ENCODE peak calls at places on chromosomes 11 and 22, in five cellular contexts. J is PC-3, V is left ventricle myocardium inferior, H is cardiac muscle cell, B is heart right ventricle. X is an unnamed sample. For H3K9me3, the result is how much of the 10 kb centered on the place peaks cover.

GRCh38 chr22:38032681-38033521 is 24.3 kb upstream of the PICK1 start:
- DNase-seq in J (no peak), V (no peak), H (peak), B (no peak), X (no peak)

GRCh38 chr11:114262681-114263509 is 33.3 kb upstream of the NNMT start:
- DNase-seq in J (peak), V (no peak), H (peak), B (no peak), X (no peak)

GRCh38 chr11:1744137-1744878 is 6.1 kb downstream of the IFITM10 start:
- DNase-seq in J (no peak), V (peak), H (no peak), B (peak), X (no peak)

GRCh38 chr11:12842933-12843636 is 166.0 kb upstream of the RASSF10 start:
- DNase-seq in J (peak), V (no peak), H (peak), B (no peak), X (peak)

GRCh38 chr11:9748361-9748970 is 84.6 kb downstream of the SWAP70 start:
- DNase-seq in J (peak), V (no peak), H (peak), B (no peak), X (peak)

GRCh38 chr11:123526027-123526805 is 96.1 kb downstream of the GRAMD1B start:
- DNase-seq in J (no peak), V (no peak), H (no peak), B (no peak), X (no peak)

GRCh38 chr11:120131941-120132644 is 5.8 kb downstream of the TRIM29 start:
- DNase-seq in J (no peak), V (peak), H (no peak), B (no peak), X (no peak)

GRCh38 chr11:10514713-10515112 is 26.3 kb downstream of the RNF141 start:
- DNase-seq in J (no peak), V (no peak), H (peak), B (no peak), X (no peak)

GRCh38 chr22:44861245-44861644 is 108.9 kb downstream of the ARHGAP8 start:
- DNase-seq in J (no peak), V (no peak), H (no peak), B (no peak), X (no peak)

GRCh38 chr22:47805394-47805935 is 1043.0 kb downstream of the TBC1D22A start:
- DNase-seq in J (no peak), V (no peak), H (no peak), B (no peak), X (no peak)

GRCh38 chr22:36659762-36660509 is 43.6 kb downstream of the CACNG2 start:
- DNase-seq in J (peak), V (peak), H (peak), B (peak), X (peak)

GRCh38 chr11:12123177-12123576 is 12.8 kb downstream of the MICAL2 start:
- DNase-seq in J (no peak), V (no peak), H (peak), B (no peak), X (no peak)

GRCh38 chr11:10605941-10606381 is 37.5 kb upstream of the LYVE1 start:
- DNase-seq in J (no peak), V (peak), H (peak), B (peak), X (no peak)

GRCh38 chr22:47337161-47337621 is 574.7 kb downstream of the TBC1D22A start:
- DNase-seq in J (peak), V (no peak), H (peak), B (no peak), X (peak)

GRCh38 chr22:38103641-38104040 is 6.8 kb downstream of the BAIAP2L2 start:
- DNase-seq in J (no peak), V (no peak), H (no peak), B (no peak), X (no peak)

GRCh38 chr11:117232911-117233409 is 489 bp downstream of the RNF214 start:
- DNase-seq in J (no peak), V (no peak), H (no peak), B (peak), X (peak)

GRCh38 chr11:66184728-66185127 is 83.7 kb upstream of the RAB1B start:
- DNase-seq in J (no peak), V (no peak), H (no peak), B (no peak), X (no peak)

GRCh38 chr11:86513746-86514373 is 139.2 kb downstream of the CCDC81 start:
- DNase-seq in J (no peak), V (no peak), H (no peak), B (no peak), X (no peak)

GRCh38 chr22:43515411-43515810 is 103.6 kb downstream of the MPPED1 start:
- DNase-seq in J (no peak), V (no peak), H (no peak), B (no peak), X (no peak)

GRCh38 chr11:78250099-78250498 is 61.4 kb downstream of the USP35 start:
- DNase-seq in J (no peak), V (no peak), H (no peak), B (no peak), X (no peak)

GRCh38 chr22:25012743-25013142 is 60.2 kb downstream of the KIAA1671 start:
- DNase-seq in J (no peak), V (no peak), H (no peak), B (no peak), X (no peak)

GRCh38 chr22:23070418-23071162 is at the start of gene GNAZ:
- DNase-seq in J (no peak), V (no peak), H (no peak), B (peak), X (peak)

GRCh38 chr11:122795281-122795680 is 43.0 kb upstream of the CRTAM start:
- DNase-seq in J (no peak), V (no peak), H (no peak), B (no peak), X (no peak)

GRCh38 chr11:113448311-113448666 is 26.9 kb downstream of the DRD2 start:
- DNase-seq in J (no peak), V (no peak), H (no peak), B (no peak), X (no peak)

GRCh38 chr11:126115820-126116319 is 53.2 kb upstream of the CDON start:
- DNase-seq in J (peak), V (peak), H (peak), B (peak), X (peak)

GRCh38 chr11:95791385-95792033 is 1.2 kb downstream of the CEP57 start:
- DNase-seq in J (no peak), V (no peak), H (no peak), B (no peak), X (no peak)

GRCh38 chr22:27576815-27577564 is 224.6 kb downstream of the MN1 start:
- DNase-seq in J (no peak), V (peak), H (peak), B (peak), X (no peak)

GRCh38 chr22:27795053-27795452 is 6.5 kb downstream of the MN1 start:
- DNase-seq in J (no peak), V (no peak), H (no peak), B (no peak), X (no peak)

GRCh38 chr11:6637871-6638270 is 17.7 kb downstream of the DCHS1 start:
- DNase-seq in J (no peak), V (no peak), H (peak), B (no peak), X (peak)

GRCh38 chr11:73156686-73157085 is 14.6 kb upstream of the FCHSD2 start:
- DNase-seq in J (no peak), V (no peak), H (no peak), B (no peak), X (no peak)

GRCh38 chr11:100876826-100877545 is 189.9 kb downstream of the ARHGAP42 start:
- DNase-seq in J (peak), V (no peak), H (peak), B (no peak), X (peak)

GRCh38 chr22:41286639-41287091 is 678 bp upstream of the RANGAP1 start:
- DNase-seq in J (no peak), V (no peak), H (peak), B (no peak), X (no peak)

GRCh38 chr11:92681606-92682005 is 287.8 kb upstream of the MTNR1B start:
- DNase-seq in J (no peak), V (no peak), H (no peak), B (no peak), X (no peak)

GRCh38 chr22:28052818-28053217 is 133.8 kb upstream of the PITPNB start:
- DNase-seq in J (no peak), V (no peak), H (no peak), B (no peak), X (no peak)

GRCh38 chr22:42433754-42434153 is 1.6 kb upstream of the NFAM1 start:
- DNase-seq in J (no peak), V (no peak), H (no peak), B (no peak), X (no peak)

GRCh38 chr22:23380230-23380573 is 199.9 kb downstream of the IGLL1 start:
- DNase-seq in J (no peak), V (no peak), H (no peak), B (no peak), X (no peak)

GRCh38 chr11:104967493-104968364 is 645 bp downstream of the CASP4 start:
- DNase-seq in J (peak), V (no peak), H (peak), B (no peak), X (no peak)

GRCh38 chr11:109547356-109548027 is 125.5 kb downstream of the C11orf87 start:
- DNase-seq in J (peak), V (no peak), H (peak), B (no peak), X (peak)

GRCh38 chr11:113778111-113778910 is 1.3 kb upstream of the CLDN25 start:
- DNase-seq in J (peak), V (no peak), H (peak), B (no peak), X (no peak)

DNA sequence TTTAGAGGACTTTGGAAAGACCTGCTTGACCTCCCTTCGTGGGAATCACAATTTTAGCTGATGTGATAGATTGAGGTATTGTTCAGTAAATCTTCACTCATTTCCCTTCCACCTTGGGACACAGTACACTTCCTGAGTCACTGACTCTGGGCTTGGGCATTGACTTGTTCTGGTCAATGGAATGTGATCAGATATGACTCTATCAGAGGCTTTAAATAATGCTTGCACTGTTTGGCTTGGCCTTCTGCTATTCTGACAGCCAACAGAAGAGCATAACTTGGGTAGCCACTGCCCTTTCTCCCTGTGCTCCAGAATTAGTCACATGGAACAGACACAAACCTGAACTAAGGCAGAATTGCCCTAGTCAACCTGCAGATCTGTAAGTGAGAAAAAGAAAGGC is 12.5 kb downstream of the PRR5L start:
- DNase-seq in J (peak), V (no peak), H (no peak), B (no peak), X (no peak)
- H3K4me3 ChIP-seq in J (no peak), V (no peak), H (no peak), B (no peak), X (no peak)

DNA sequence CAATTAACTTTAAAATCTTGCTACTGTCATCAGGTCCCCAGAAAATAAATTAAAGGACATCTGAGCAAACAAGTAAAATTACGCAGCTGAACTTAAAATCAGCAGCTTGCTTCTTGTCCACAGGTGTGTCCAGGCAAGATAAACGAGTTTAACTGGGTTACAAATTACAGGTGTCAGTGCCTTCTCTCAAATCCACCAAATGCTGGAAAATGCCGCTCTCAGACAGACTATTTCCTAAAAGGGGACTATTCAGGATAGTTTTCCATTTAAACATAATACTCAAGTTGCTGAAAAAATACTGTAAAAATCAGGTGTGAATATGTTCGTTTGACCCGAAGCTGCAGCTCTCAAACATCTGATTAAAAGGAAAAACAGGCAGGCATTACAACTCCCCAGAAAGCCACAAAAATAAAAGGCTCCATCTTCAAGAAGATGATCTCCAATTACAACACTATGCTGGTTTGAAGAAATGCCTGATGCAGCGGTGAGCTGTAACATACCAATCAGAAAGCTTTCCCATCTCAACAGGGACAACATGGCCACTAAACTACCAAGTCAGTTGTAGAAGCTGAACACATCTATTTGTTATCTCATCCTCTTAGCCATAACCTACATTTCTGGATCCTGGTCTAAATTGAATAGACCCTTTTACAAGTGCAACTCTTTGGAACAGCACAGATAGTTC is 82.1 kb downstream of the CADM1 start:
- DNase-seq in J (no peak), V (no peak), H (no peak), B (no peak), X (no peak)
- H3K9me3 ChIP-seq in J (under half), V (under half), H (under half), B (under half), X (under half)

GRCh38 chr11:130452171-130452570 is 3.7 kb downstream of the ADAMTS15 start:
- DNase-seq in J (no peak), V (no peak), H (no peak), B (no peak), X (no peak)

GRCh38 chr11:130452941-130453340 is 4.5 kb downstream of the ADAMTS15 start:
- DNase-seq in J (no peak), V (peak), H (no peak), B (peak), X (no peak)

GRCh38 chr11:130455493-130456127 is 7.2 kb downstream of the ADAMTS15 start:
- DNase-seq in J (no peak), V (no peak), H (no peak), B (no peak), X (no peak)

GRCh38 chr11:130456276-130456675 is 7.8 kb downstream of the ADAMTS15 start:
- DNase-seq in J (no peak), V (no peak), H (no peak), B (no peak), X (no peak)

GRCh38 chr11:130454495-130455262 is 6.2 kb downstream of the ADAMTS15 start:
- DNase-seq in J (no peak), V (no peak), H (peak), B (no peak), X (no peak)
- H3K4me3 ChIP-seq in J (no peak), V (peak), H (no peak), B (no peak), X (no peak)

GRCh38 chr22:49709464-49709863 is 118.2 kb downstream of the BRD1 start:
- DNase-seq in J (no peak), V (no peak), H (no peak), B (no peak), X (no peak)

GRCh38 chr22:49713003-49713402 is 114.7 kb downstream of the BRD1 start:
- DNase-seq in J (no peak), V (no peak), H (no peak), B (no peak), X (no peak)

GRCh38 chr22:49710746-49711145 is 116.9 kb downstream of the BRD1 start:
- DNase-seq in J (no peak), V (no peak), H (no peak), B (no peak), X (no peak)

GRCh38 chr22:49715450-49715849 is 112.2 kb downstream of the BRD1 start:
- DNase-seq in J (peak), V (no peak), H (no peak), B (no peak), X (no peak)

GRCh38 chr22:49712195-49712791 is 115.4 kb downstream of the BRD1 start:
- DNase-seq in J (peak), V (no peak), H (peak), B (no peak), X (peak)
- H3K9me3 ChIP-seq in J (under half), V (under half), H (under half), B (under half), X (under half)

GRCh38 chr11:118918686-118919280 is 6.9 kb downstream of the BCL9L start:
- DNase-seq in J (no peak), V (no peak), H (peak), B (no peak), X (no peak)

GRCh38 chr11:118915941-118916841 is 9.5 kb downstream of the BCL9L start:
- DNase-seq in J (no peak), V (no peak), H (no peak), B (no peak), X (no peak)

GRCh38 chr11:118917488-118918127 is 8.1 kb downstream of the BCL9L start:
- DNase-seq in J (peak), V (peak), H (peak), B (no peak), X (peak)

GRCh38 chr11:118916842-118917388 is 8.8 kb downstream of the BCL9L start:
- DNase-seq in J (peak), V (peak), H (peak), B (peak), X (peak)

DNA sequence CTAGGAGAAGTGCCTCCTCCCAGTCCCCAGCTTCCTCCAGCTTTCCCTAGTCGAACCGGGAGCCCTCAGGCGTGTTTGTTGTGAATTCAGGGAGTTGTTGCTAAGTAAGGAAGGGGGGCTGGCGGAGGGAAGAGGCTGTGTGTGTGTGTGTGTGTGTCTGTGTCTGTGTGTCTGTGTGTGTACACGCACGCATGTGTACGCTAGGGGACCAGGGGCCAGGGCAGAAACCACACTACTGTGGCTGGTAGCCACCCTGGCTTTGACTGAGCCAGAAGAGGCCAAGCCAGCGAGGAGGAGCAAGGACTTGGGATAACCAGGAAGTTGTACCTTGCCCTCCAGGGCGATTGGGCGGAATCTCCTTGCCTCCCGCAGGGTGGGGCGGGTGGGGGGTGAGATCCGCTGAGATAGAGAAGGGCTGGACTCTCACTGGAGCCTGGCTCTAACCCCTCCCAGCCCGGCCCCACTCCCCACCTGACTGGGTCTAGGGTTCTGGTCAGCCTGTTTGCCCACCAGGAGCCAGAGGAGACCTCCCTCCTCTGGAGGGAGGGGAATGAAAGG is 7.5 kb downstream of the BCL9L start:
- DNase-seq in J (peak), V (peak), H (peak), B (peak), X (peak)
- H3K4me3 ChIP-seq in J (peak), V (peak), H (no peak), B (peak), X (peak)

GRCh38 chr11:70641366-70641765 is 243.0 kb downstream of the CTTN start:
- DNase-seq in J (no peak), V (no peak), H (peak), B (no peak), X (no peak)

GRCh38 chr11:70644343-70645060 is 246.2 kb downstream of the CTTN start:
- DNase-seq in J (no peak), V (no peak), H (no peak), B (no peak), X (no peak)

GRCh38 chr11:70640408-70640807 is 242.1 kb downstream of the CTTN start:
- DNase-seq in J (no peak), V (no peak), H (no peak), B (no peak), X (no peak)

GRCh38 chr11:70643642-70644041 is 245.3 kb downstream of the CTTN start:
- DNase-seq in J (no peak), V (no peak), H (no peak), B (no peak), X (no peak)

DNA sequence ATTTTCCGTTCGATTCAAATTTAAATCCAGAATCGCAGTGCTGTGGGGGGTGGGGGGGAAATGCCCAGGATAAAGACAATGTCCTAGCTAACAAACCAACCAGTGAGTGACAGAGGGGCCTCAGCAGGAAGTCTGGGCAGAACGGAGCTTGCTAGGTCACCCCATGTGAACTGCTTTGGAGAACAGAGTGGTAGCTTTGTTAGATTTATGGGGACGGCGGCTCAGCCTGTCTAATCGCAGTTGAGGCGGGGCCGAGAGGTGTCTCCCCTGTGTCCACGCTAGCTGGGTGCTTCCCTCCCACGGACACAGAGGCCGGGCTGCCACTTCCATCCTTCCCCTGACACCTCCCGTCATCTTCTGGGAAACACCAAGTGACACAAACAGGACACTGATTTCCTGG is 244.0 kb downstream of the CTTN start:
- DNase-seq in J (no peak), V (no peak), H (no peak), B (no peak), X (no peak)
- H3K9me3 ChIP-seq in J (under half), V (under half), H (under half), B (under half), X (under half)

GRCh38 chr11:283405-284080 is 5.3 kb downstream of the NLRP6 start:
- DNase-seq in J (no peak), V (no peak), H (no peak), B (no peak), X (no peak)

GRCh38 chr11:284081-285020 is 4.6 kb upstream of the PGGHG start:
- DNase-seq in J (no peak), V (no peak), H (no peak), B (no peak), X (no peak)

GRCh38 chr11:282171-282570 is 4.0 kb downstream of the NLRP6 start:
- DNase-seq in J (no peak), V (no peak), H (no peak), B (no peak), X (no peak)

GRCh38 chr11:281486-282161 is 3.4 kb downstream of the NLRP6 start:
- DNase-seq in J (no peak), V (no peak), H (no peak), B (no peak), X (no peak)

GRCh38 chr11:282630-283360 is 4.6 kb downstream of the NLRP6 start:
- DNase-seq in J (no peak), V (no peak), H (no peak), B (no peak), X (no peak)
- H3K4me3 ChIP-seq in J (no peak), V (no peak), H (no peak), B (no peak), X (no peak)

GRCh38 chr11:74583024-74583624 is 9.3 kb upstream of the POLD3 start:
- DNase-seq in J (no peak), V (no peak), H (no peak), B (no peak), X (no peak)
- H3K9me3 ChIP-seq in J (under half), V (under half), H (under half), B (under half), X (under half)

X was measured in MG63.